ENCODE peak calls at places on chromosomes 4 and X, in four cellular contexts. T is A549, H is AG04450, F is HepG2. C is an unnamed sample.
A peak's percentile ranks its signal among the peaks of the same experiment; 100 is the strongest.

GRCh38 chr4:26326791-26327190 is 6.0 kb downstream of the RBPJ start:
- DNase-seq in T (no peak), H (peak; percentile 89), F (no peak), C (peak; percentile 84)

GRCh38 chr4:107997001-107997788 is 7.5 kb downstream of the HADH start:
- DNase-seq in T (no peak), H (peak; percentile 29), F (no peak), C (peak; percentile 44)

GRCh38 chrX:41670108-41670507 is 18.7 kb upstream of the GPR34 start:
- DNase-seq in T (no peak), H (no peak), F (no peak), C (no peak)

GRCh38 chrX:51395807-51396728 is 63.4 kb downstream of the NUDT10 start:
- DNase-seq in T (peak; percentile 11), H (no peak), F (no peak), C (no peak)

GRCh38 chr4:80197132-80197573 is at the start of gene PRDM8:
- DNase-seq in T (no peak), H (no peak), F (no peak), C (no peak)

GRCh38 chrX:131987252-131987651 is 35.9 kb upstream of the STK26 start:
- DNase-seq in T (no peak), H (no peak), F (no peak), C (no peak)

GRCh38 chrX:138756234-138756633 is 44.7 kb upstream of the FGF13 start:
- DNase-seq in T (peak; percentile 11), H (no peak), F (no peak), C (peak; percentile 26)

GRCh38 chrX:1578511-1579173 is 12.8 kb upstream of the AKAP17A start:
- DNase-seq in T (no peak), H (no peak), F (no peak), C (no peak)

GRCh38 chr4:38565271-38566199 is 98.5 kb upstream of the KLF3 start:
- DNase-seq in T (peak; percentile 11), H (peak; percentile 49), F (no peak), C (no peak)

GRCh38 chrX:72461766-72462165 is 110.9 kb downstream of the HDAC8 start:
- DNase-seq in T (peak; percentile 1), H (no peak), F (no peak), C (no peak)

GRCh38 chrX:151901821-151902220 is 10.9 kb upstream of the MAGEA4 start:
- DNase-seq in T (no peak), H (no peak), F (no peak), C (no peak)

GRCh38 chrX:66200855-66201795 is 37.1 kb downstream of the HEPH start:
- DNase-seq in T (peak; percentile 9), H (no peak), F (no peak), C (no peak)

GRCh38 chr4:14294611-14295010 is 667.1 kb upstream of the BOD1L1 start:
- DNase-seq in T (no peak), H (no peak), F (no peak), C (peak; percentile 7)

GRCh38 chr4:24657768-24658617 is 73.6 kb upstream of the DHX15 start:
- DNase-seq in T (peak; percentile 77), H (no peak), F (peak; percentile 73), C (no peak)

GRCh38 chr4:15413623-15414019 is 14.2 kb upstream of the C1QTNF7 start:
- DNase-seq in T (no peak), H (no peak), F (no peak), C (no peak)

GRCh38 chr4:187276786-187277408 is 553.2 kb upstream of the FAT1 start:
- DNase-seq in T (no peak), H (peak; percentile 34), F (no peak), C (peak; percentile 4)

GRCh38 chr4:22099896-22100295 is 151.3 kb upstream of the KCNIP4 start:
- DNase-seq in T (no peak), H (no peak), F (no peak), C (peak; percentile 10)

GRCh38 chr4:31160146-31160545 is 440.0 kb downstream of the PCDH7 start:
- DNase-seq in T (no peak), H (no peak), F (no peak), C (no peak)

GRCh38 chrX:111086521-111087127 is 9.4 kb upstream of the PAK3 start:
- DNase-seq in T (no peak), H (no peak), F (no peak), C (no peak)
- H3K4me3 ChIP-seq in T (no peak overlapping the region), H (no peak overlapping the region), F (no peak overlapping the region), C (no peak overlapping the region)

GRCh38 chrX:110003167-110004156 is 548 bp downstream of the TMEM164 start:
- DNase-seq in T (no peak), H (no peak), F (no peak), C (no peak)

GRCh38 chrX:110000000-110000399 is 2.9 kb upstream of the TMEM164 start:
- DNase-seq in T (no peak), H (no peak), F (no peak), C (no peak)

GRCh38 chrX:110000854-110001701 is 1.8 kb upstream of the TMEM164 start:
- DNase-seq in T (no peak), H (no peak), F (no peak), C (no peak)

GRCh38 chrX:110002300-110003166 is at the start of gene TMEM164:
- DNase-seq in T (peak; percentile 80), H (peak; percentile 37), F (peak; percentile 12), C (peak; percentile 48)

GRCh38 chrX:110001702-110002299 is 1.1 kb upstream of the TMEM164 start:
- DNase-seq in T (no peak), H (no peak), F (no peak), C (no peak)
- H3K4me3 ChIP-seq in T (peak overlapping the region; percentile 84), H (peak overlapping the region; percentile 71), F (peak overlapping the region; percentile 68), C (peak overlapping the region; percentile 64)

GRCh38 chr4:156837625-156838345 is 133.8 kb downstream of the PDGFC start:
- DNase-seq in T (no peak), H (no peak), F (no peak), C (peak; percentile 48)

GRCh38 chr4:156832886-156833285 is 138.7 kb downstream of the PDGFC start:
- DNase-seq in T (no peak), H (no peak), F (no peak), C (peak; percentile 27)

DNA sequence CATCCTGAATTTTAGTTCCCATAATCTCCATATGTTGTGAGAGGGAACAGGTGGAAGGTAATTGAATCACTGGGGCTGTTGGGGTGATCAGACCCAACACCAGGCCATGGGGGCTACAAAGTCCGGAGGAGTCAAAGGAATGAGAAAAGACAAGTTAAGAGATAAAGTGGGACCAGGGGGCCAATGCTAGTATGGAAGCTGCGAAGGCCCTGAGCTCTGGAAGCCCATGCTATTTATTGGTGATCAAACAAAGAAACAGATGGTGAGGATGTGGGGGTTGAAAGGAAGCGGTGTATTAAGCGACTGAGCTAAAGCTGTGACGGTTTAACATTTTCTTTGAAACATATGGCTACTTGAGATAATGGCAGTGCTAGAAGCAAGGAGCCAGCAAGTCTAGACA is 132.8 kb downstream of the PDGFC start:
- DNase-seq in T (no peak), H (no peak), F (no peak), C (no peak)
- H3K4me3 ChIP-seq in T (no peak overlapping the region), H (no peak overlapping the region), F (no peak overlapping the region), C (no peak overlapping the region)

GRCh38 chr4:152258804-152259708 is 276.8 kb downstream of the FBXW7 start:
- DNase-seq in T (peak; percentile 16), H (peak; percentile 37), F (peak; percentile 13), C (peak; percentile 60)

GRCh38 chr4:152257601-152258066 is 278.3 kb downstream of the FBXW7 start:
- DNase-seq in T (no peak), H (no peak), F (peak; percentile 4), C (no peak)

GRCh38 chr4:152258391-152258790 is 277.5 kb downstream of the FBXW7 start:
- DNase-seq in T (no peak), H (no peak), F (no peak), C (no peak)

GRCh38 chr4:152256996-152257395 is 278.9 kb downstream of the FBXW7 start:
- DNase-seq in T (no peak), H (no peak), F (no peak), C (no peak)

GRCh38 chr4:152255437-152255836 is 280.5 kb downstream of the FBXW7 start:
- DNase-seq in T (no peak), H (no peak), F (no peak), C (no peak)
- H3K4me3 ChIP-seq in T (no peak overlapping the region), H (no peak overlapping the region), F (no peak overlapping the region), C (no peak overlapping the region)